ENCODE peak calls at places on chromosome 10, in four cellular contexts. D is GM12864; L is adipocyte; Q is CD8-positive, alpha-beta memory T cell. U is an unnamed sample.

GRCh38 chr10:7484456-7485266 is 73.8 kb upstream of the SFMBT2 start:
- DNase-seq in D (peak; percentile 94), L (no peak), Q (peak; percentile 77), U (no peak)

GRCh38 chr10:13535346-13535745 is 6.5 kb upstream of the BEND7 start:
- DNase-seq in D (no peak), L (no peak), Q (no peak), U (no peak)

GRCh38 chr10:78424721-78425120 is 391.1 kb downstream of the RPS24 start:
- DNase-seq in D (no peak), L (no peak), Q (no peak), U (no peak)

GRCh38 chr10:110859947-110860376 is 11.8 kb upstream of the PDCD4 start:
- DNase-seq in D (no peak), L (peak; percentile 90), Q (no peak), U (no peak)

GRCh38 chr10:122281751-122282150 is 10.7 kb downstream of the BTBD16 start:
- DNase-seq in D (no peak), L (no peak), Q (no peak), U (no peak)

GRCh38 chr10:12388671-12389070 is 39.3 kb downstream of the CAMK1D start:
- DNase-seq in D (no peak), L (no peak), Q (no peak), U (no peak)

GRCh38 chr10:132294561-132295320 is 13.0 kb downstream of the STK32C start:
- DNase-seq in D (no peak), L (no peak), Q (no peak), U (no peak)

GRCh38 chr10:97764519-97764931 is 7.3 kb downstream of the SFRP5 start:
- DNase-seq in D (no peak), L (no peak), Q (no peak), U (peak; percentile 29)

GRCh38 chr10:24957624-24958435 is 5.4 kb upstream of the PRTFDC1 start:
- DNase-seq in D (no peak), L (peak; percentile 95), Q (no peak), U (no peak)

GRCh38 chr10:117112220-117112619 is 25.9 kb downstream of the VAX1 start:
- DNase-seq in D (no peak), L (no peak), Q (no peak), U (no peak)

GRCh38 chr10:47165168-47165710 is 134.8 kb upstream of the GDF10 start:
- DNase-seq in D (no peak), L (no peak), Q (no peak), U (no peak)

GRCh38 chr10:77463967-77464745 is 173.5 kb downstream of the KCNMA1 start:
- DNase-seq in D (no peak), L (peak; percentile 24), Q (no peak), U (no peak)

GRCh38 chr10:47165711-47166404 is 134.1 kb upstream of the GDF10 start:
- DNase-seq in D (no peak), L (peak; percentile 88), Q (peak; percentile 67), U (no peak)

GRCh38 chr10:114328876-114329275 is 75.4 kb downstream of the AFAP1L2 start:
- DNase-seq in D (no peak), L (no peak), Q (no peak), U (no peak)

GRCh38 chr10:15439381-15439837 is 68.3 kb upstream of the FAM171A1 start:
- DNase-seq in D (no peak), L (peak; percentile 67), Q (no peak), U (no peak)

GRCh38 chr10:15436696-15437095 is 65.6 kb upstream of the FAM171A1 start:
- DNase-seq in D (no peak), L (peak; percentile 65), Q (no peak), U (no peak)

GRCh38 chr10:15430969-15431791 is 60.1 kb upstream of the FAM171A1 start:
- DNase-seq in D (no peak), L (no peak), Q (no peak), U (no peak)

GRCh38 chr10:15433850-15434537 is 62.9 kb upstream of the FAM171A1 start:
- DNase-seq in D (peak; percentile 5), L (peak; percentile 91), Q (peak; percentile 40), U (no peak)
- H3K4me3 ChIP-seq in D (no peak overlapping the region), L (peak overlapping the region; percentile 79), Q (peak overlapping the region; percentile 21), U (no peak overlapping the region)

GRCh38 chr10:43573250-43574034 is 974 bp downstream of the ZNF239 start:
- DNase-seq in D (no peak), L (peak; percentile 31), Q (peak; percentile 8), U (no peak)
- H3K4me3 ChIP-seq in D (no peak overlapping the region), L (peak overlapping the region; percentile 86), Q (peak overlapping the region; percentile 63), U (no peak overlapping the region)

GRCh38 chr10:124523301-124523871 is 61.8 kb downstream of the LHPP start:
- DNase-seq in D (no peak), L (no peak), Q (no peak), U (no peak)
- H3K4me3 ChIP-seq in D (no peak overlapping the region), L (no peak overlapping the region), Q (no peak overlapping the region), U (no peak overlapping the region)

DNA sequence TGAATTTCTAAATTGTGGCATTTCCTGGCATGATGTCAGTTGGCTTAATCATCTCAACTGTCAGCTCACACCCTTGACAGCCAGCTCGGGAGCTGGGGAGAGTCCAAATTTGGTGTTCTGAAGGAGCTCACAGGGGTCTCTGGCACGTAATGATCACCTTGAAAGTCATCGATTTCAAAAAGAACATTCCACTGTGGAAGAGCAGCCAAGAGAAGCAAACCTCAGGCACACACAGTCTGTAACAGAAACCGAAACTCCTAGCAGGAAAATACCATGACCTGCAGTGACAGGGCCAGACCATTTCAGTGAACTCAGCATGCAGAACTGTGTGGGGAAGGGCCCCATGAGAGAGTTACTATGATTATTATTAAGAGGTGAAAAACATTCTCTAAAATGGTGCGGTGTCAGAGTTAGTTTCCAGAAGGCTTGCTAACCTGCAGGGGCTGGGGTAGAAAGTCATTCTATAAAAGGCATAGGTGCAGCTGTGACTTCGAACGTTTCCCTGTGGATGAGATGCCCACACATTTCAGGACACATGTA is 26.4 kb upstream of the KLF6 start:
- DNase-seq in D (peak; percentile 60), L (peak; percentile 83), Q (no peak), U (peak; percentile 52)
- H3K4me3 ChIP-seq in D (peak overlapping the region; percentile 22), L (peak overlapping the region; percentile 53), Q (peak overlapping the region; percentile 59), U (peak overlapping the region; percentile 1)

GRCh38 chr10:71613877-71614276 is 105.7 kb downstream of the C10orf105 start:
- DNase-seq in D (no peak), L (no peak), Q (no peak), U (no peak)
- H3K4me3 ChIP-seq in D (no peak overlapping the region), L (peak overlapping the region; percentile 27), Q (no peak overlapping the region), U (no peak overlapping the region)

GRCh38 chr10:4070921-4071320 is 285.9 kb upstream of the KLF6 start:
- DNase-seq in D (no peak), L (no peak), Q (no peak), U (no peak)
- H3K4me3 ChIP-seq in D (no peak overlapping the region), L (no peak overlapping the region), Q (no peak overlapping the region), U (no peak overlapping the region)

GRCh38 chr10:130301026-130301892 is 165.1 kb downstream of the GLRX3 start:
- DNase-seq in D (no peak), L (no peak), Q (peak; percentile 38), U (no peak)

GRCh38 chr10:130300608-130301025 is 164.4 kb downstream of the GLRX3 start:
- DNase-seq in D (no peak), L (no peak), Q (peak; percentile 21), U (no peak)
- H3K4me3 ChIP-seq in D (no peak overlapping the region), L (peak overlapping the region; percentile 68), Q (no peak overlapping the region), U (peak overlapping the region; percentile 10)

GRCh38 chr10:133530506-133530905 is 3.3 kb downstream of the CYP2E1 start:
- DNase-seq in D (no peak), L (no peak), Q (no peak), U (no peak)

GRCh38 chr10:133529576-133529946 is 2.4 kb downstream of the CYP2E1 start:
- DNase-seq in D (no peak), L (no peak), Q (no peak), U (no peak)

GRCh38 chr10:133528296-133528844 is 1.2 kb downstream of the CYP2E1 start:
- DNase-seq in D (no peak), L (peak; percentile 26), Q (no peak), U (no peak)

GRCh38 chr10:133527779-133528271 is 662 bp downstream of the CYP2E1 start:
- DNase-seq in D (no peak), L (peak; percentile 12), Q (no peak), U (no peak)

DNA sequence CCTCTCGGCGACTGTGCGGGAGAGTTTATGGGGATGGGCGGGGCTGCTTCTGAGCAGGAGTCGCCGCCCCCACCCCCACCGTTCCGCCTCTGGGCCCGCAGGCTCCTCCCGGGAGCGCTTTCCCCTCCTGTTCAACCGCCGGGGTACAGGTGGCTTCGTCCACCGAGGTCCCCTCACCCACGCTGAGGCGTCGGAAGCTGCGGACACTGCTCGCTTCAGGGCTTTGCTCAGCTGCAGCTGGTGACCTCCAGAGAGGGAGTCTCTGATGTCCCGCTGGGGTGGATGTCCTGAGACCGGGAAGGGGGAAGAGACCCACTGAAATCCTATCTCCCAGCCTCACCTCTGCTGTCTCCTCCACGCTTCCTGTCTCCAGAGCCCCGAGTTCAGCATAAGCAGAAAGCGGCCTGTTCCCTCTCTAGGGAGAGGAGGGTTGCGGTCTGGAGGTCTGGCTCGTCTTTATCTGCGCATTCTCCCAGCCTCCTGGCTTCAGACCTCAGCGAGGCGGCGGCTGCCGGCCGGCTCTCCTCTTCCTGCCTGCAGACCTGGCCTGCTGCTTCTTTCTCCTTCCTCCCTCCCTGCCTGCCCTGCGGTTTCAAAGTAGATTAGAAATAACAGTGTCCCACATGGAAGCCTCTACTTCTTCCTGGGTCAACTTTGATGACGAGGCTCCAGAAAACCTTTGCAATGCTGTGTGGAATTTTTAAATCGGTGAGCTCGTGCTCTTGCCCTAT is 1.8 kb downstream of the CYP2E1 start:
- DNase-seq in D (no peak), L (peak; percentile 16), Q (no peak), U (no peak)
- H3K4me3 ChIP-seq in D (no peak overlapping the region), L (peak overlapping the region; percentile 76), Q (no peak overlapping the region), U (no peak overlapping the region)

GRCh38 chr10:133358162-133358919 is 522 bp upstream of the FUOM start:
- DNase-seq in D (no peak), L (no peak), Q (peak; percentile 38), U (no peak)
- H3K4me3 ChIP-seq in D (no peak overlapping the region), L (no peak overlapping the region), Q (no peak overlapping the region), U (no peak overlapping the region)